ENCODE peak calls at places on chromosomes 2 and 18, in six cellular contexts. P is aorta, Y is WERI-Rb-1, G is mesenchymal stem cell, Q is esophagus squamous epithelium, A is body of pancreas. Z is an unnamed sample. For H3K9me3, the result is how much of the 10 kb centered on the place peaks cover.

GRCh38 chr18:2846638-2847340 is at the start of gene EMILIN2:
- DNase-seq in P (peak), Y (no peak), G (peak), Q (no peak), A (peak), Z (no peak)

GRCh38 chr2:174223359-174223758 is 25.0 kb downstream of the OLA1 start:
- DNase-seq in P (no peak), Y (no peak), G (no peak), Q (no peak), A (no peak), Z (no peak)

GRCh38 chr2:152062130-152063091 is 36.4 kb downstream of the CACNB4 start:
- DNase-seq in P (peak), Y (no peak), G (peak), Q (no peak), A (no peak), Z (no peak)

GRCh38 chr2:235050992-235051351 is 99.2 kb downstream of the SH3BP4 start:
- DNase-seq in P (peak), Y (peak), G (peak), Q (peak), A (peak), Z (no peak)

GRCh38 chr2:22616031-22616430 is 768.9 kb upstream of the KLHL29 start:
- DNase-seq in P (no peak), Y (no peak), G (no peak), Q (no peak), A (no peak), Z (no peak)

GRCh38 chr2:8248623-8248957 is 433.3 kb upstream of the ID2 start:
- DNase-seq in P (no peak), Y (no peak), G (peak), Q (no peak), A (no peak), Z (no peak)

GRCh38 chr2:109238580-109238979 is 109.6 kb downstream of the SH3RF3 start:
- DNase-seq in P (peak), Y (no peak), G (peak), Q (peak), A (peak), Z (no peak)

GRCh38 chr2:224983719-224984388 is 58.4 kb downstream of the DOCK10 start:
- DNase-seq in P (no peak), Y (no peak), G (no peak), Q (no peak), A (no peak), Z (no peak)

GRCh38 chr18:49819768-49820662 is 6.7 kb upstream of the ACAA2 start:
- DNase-seq in P (no peak), Y (no peak), G (peak), Q (no peak), A (no peak), Z (no peak)

GRCh38 chr2:81078102-81078501 is 773.5 kb upstream of the LRRTM1 start:
- DNase-seq in P (no peak), Y (no peak), G (no peak), Q (no peak), A (no peak), Z (no peak)

GRCh38 chr2:81078631-81079030 is 774.1 kb upstream of the LRRTM1 start:
- DNase-seq in P (no peak), Y (no peak), G (no peak), Q (no peak), A (no peak), Z (no peak)

GRCh38 chr2:81087646-81088045 is 783.1 kb upstream of the LRRTM1 start:
- DNase-seq in P (no peak), Y (peak), G (peak), Q (no peak), A (no peak), Z (no peak)

DNA sequence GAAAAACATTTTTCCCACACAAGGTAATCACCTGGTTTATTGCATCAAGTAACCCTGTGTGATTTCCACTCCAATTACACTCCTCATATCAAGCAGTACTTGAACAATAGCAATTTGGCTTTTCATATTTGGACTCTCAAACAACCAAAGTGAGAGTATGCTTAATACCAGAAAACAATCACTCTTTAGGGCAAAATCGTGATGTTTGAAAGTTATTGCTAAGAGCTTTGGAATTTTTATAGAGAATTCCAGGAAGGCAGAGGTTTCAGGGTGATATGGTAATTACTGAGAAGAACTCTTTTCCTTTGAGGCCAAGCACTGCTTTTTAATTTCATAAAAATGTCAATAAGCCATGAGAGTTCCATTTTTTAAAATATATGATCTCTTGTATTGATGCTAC is 779.5 kb upstream of the LRRTM1 start:
- DNase-seq in P (no peak), Y (no peak), G (no peak), Q (no peak), A (no peak), Z (no peak)
- H3K9me3 ChIP-seq in P (under half), Y (under half), G (under half), Q (under half), A (under half), Z (under half)

GRCh38 chr2:4130651-4131050 is 427.3 kb downstream of the DCDC2C start:
- DNase-seq in P (no peak), Y (no peak), G (no peak), Q (no peak), A (no peak), Z (no peak)
- H3K9me3 ChIP-seq in P (under half), Y (under half), G (half or more), Q (under half), A (under half), Z (under half)

DNA sequence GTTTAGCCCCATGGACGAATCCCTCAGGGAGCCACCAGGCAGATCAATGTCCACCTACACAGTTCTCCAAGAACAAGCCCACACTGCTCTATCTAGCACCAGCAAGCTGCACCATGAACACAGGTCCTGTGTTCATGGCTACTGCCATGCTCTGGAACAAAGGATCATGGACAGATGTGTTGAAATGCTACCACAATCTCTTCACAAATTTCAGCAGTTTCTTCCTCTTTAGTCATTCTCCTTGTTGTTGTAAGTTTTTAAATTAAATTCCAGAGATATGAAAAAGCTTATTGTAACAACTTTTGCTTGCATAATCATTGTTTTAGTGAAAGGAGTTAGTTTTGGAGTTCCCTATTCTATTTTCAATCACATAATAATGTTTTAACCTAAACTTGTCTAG is 17.3 kb upstream of the NAPG start:
- DNase-seq in P (no peak), Y (no peak), G (no peak), Q (no peak), A (no peak), Z (no peak)
- H3K9me3 ChIP-seq in P (under half), Y (under half), G (under half), Q (under half), A (under half), Z (under half)

DNA sequence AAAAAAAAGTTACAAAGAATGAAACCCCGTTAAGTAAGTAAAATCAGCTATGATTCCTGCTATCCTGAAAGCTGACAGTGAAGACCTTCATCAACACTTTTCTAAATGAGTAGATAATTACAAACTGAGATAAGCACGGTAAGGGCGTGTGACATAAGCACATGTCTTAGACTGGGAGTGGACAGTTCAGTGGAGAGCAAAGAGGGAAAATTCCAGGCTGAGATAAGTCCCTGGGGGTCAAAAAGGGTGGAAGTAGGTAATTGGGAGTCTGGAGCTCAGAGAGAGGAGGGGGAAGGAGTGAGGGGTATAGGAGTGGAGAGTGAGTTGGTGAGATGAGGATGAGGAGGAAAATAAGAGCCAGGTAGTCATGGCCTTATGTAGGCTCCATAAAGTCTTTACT is 4.4 kb upstream of the IL1A start:
- DNase-seq in P (no peak), Y (no peak), G (no peak), Q (no peak), A (no peak), Z (no peak)
- H3K9me3 ChIP-seq in P (under half), Y (under half), G (under half), Q (under half), A (under half), Z (under half)

GRCh38 chr2:185771396-185771795 is 32.8 kb downstream of the FSIP2 start:
- DNase-seq in P (no peak), Y (no peak), G (no peak), Q (no peak), A (no peak), Z (no peak)
- H3K9me3 ChIP-seq in P (under half), Y (under half), G (half or more), Q (under half), A (under half), Z (under half)

DNA sequence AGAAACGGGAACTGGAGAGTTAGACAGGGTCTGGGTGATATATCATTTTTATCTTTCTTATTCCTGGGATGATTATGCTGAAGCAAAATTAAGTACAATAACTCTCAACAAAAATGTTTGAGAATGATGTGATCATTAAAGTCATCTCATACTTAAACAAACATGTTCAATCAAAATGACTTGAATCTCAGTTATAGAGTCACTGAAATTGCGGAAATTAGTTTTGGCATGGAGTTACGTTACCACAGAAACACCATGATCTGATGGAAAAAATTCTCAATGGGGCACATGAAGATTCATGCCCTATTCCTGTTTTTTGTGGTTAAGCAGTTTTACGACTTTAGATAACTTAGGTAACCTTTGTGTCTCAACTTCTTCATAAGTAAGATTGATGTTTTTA is 757.7 kb downstream of the EPHA4 start:
- DNase-seq in P (no peak), Y (no peak), G (no peak), Q (no peak), A (no peak), Z (no peak)
- H3K9me3 ChIP-seq in P (under half), Y (under half), G (under half), Q (under half), A (under half), Z (under half)

DNA sequence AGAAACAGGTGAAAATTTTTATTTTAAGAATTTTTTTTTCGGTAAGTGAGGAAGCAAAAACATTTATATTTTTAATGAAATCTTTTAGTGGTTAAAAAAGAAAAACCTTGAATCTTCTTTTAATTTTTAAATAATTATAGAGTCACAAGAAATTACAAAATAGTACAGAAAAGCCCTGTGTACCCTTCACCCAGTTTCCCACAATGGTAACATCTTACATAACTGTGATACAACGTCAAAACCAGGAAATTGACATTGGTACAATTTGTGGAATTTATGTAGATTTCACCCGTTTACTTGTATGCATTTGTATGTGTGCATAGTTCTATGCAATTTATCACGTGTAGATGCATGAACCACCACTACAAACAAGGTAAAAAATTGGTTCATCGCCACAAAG is 285.9 kb downstream of the MTX2 start:
- DNase-seq in P (no peak), Y (no peak), G (no peak), Q (no peak), A (no peak), Z (no peak)
- H3K9me3 ChIP-seq in P (under half), Y (under half), G (under half), Q (under half), A (under half), Z (under half)

Z was measured in T-helper 17 cell.